ENCODE peak calls at places on chromosomes 3 and 15, in five cellular contexts. O is spleen, V is hepatocyte, N is AG04450, R is SJSA1. D is an unnamed sample.

GRCh38 chr15:22265056-22265945 is 185.0 kb downstream of the OR4M2 start:
- DNase-seq in O (peak), V (no peak), N (no peak), R (no peak), D (no peak)

GRCh38 chr3:48614044-48614443 is 4.6 kb upstream of the UQCRC1 start:
- DNase-seq in O (no peak), V (no peak), N (peak), R (no peak), D (no peak)

GRCh38 chr3:166340604-166341003 is 503.4 kb upstream of the BCHE start:
- DNase-seq in O (no peak), V (no peak), N (no peak), R (no peak), D (no peak)

GRCh38 chr3:119786409-119786808 is 4.5 kb downstream of the NR1I2 start:
- DNase-seq in O (no peak), V (no peak), N (no peak), R (no peak), D (no peak)

GRCh38 chr3:99108508-99108907 is 207.0 kb upstream of the DCBLD2 start:
- DNase-seq in O (no peak), V (no peak), N (peak), R (no peak), D (no peak)

GRCh38 chr15:33442449-33442848 is 131.7 kb downstream of the RYR3 start:
- DNase-seq in O (no peak), V (no peak), N (no peak), R (no peak), D (no peak)

GRCh38 chr3:46449755-46450552 is 14.8 kb downstream of the LTF start:
- DNase-seq in O (no peak), V (no peak), N (no peak), R (no peak), D (no peak)

GRCh38 chr3:187767266-187768032 is 22.2 kb upstream of the BCL6 start:
- DNase-seq in O (no peak), V (no peak), N (peak), R (no peak), D (no peak)

GRCh38 chr3:183069086-183069485 is 30.2 kb downstream of the MCCC1 start:
- DNase-seq in O (no peak), V (no peak), N (no peak), R (no peak), D (no peak)

GRCh38 chr3:127857270-127857801 is 35.0 kb upstream of the MGLL start:
- DNase-seq in O (no peak), V (no peak), N (no peak), R (no peak), D (no peak)

GRCh38 chr3:194340757-194341400 is 10.2 kb downstream of the CPN2 start:
- DNase-seq in O (no peak), V (no peak), N (no peak), R (no peak), D (peak)

GRCh38 chr3:17740703-17741102 is 1.7 kb downstream of the TBC1D5 start:
- DNase-seq in O (no peak), V (peak), N (peak), R (no peak), D (no peak)

GRCh38 chr15:99441427-99441766 is 124.4 kb upstream of the MEF2A start:
- DNase-seq in O (no peak), V (no peak), N (no peak), R (no peak), D (peak)
- H3K27ac ChIP-seq in O (no peak), V (no peak), N (peak), R (no peak), D (peak)

DNA sequence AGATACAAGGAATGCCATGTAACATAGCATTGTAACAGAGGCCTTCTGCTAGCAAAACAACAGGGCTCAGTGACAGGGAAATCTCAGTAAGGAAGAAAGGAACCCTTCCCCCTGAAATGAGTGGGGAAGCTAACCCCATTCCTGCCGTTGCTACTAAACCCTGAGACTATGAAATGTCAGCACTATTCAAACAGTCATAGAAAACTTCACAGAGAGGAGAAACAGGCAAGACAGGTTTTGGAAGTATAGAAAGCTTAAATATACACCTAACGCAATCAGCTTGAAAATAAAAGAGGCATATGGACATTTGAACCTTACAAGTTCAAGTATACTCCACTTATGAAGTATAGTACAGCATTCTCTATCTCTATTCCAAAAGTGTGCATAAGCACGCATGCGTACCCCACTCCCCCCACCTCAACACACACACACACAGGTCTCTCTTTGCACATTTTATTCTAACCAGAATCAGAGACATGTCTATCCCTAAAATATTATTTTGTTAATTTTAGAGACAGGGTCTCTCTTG is 17.6 kb upstream of the FRMD4B start:
- DNase-seq in O (no peak), V (peak), N (no peak), R (no peak), D (no peak)
- H3K27ac ChIP-seq in O (no peak), V (peak), N (no peak), R (no peak), D (no peak)

GRCh38 chr3:172305974-172306373 is 142.3 kb downstream of the GHSR start:
- DNase-seq in O (no peak), V (no peak), N (no peak), R (no peak), D (no peak)
- H3K27ac ChIP-seq in O (no peak), V (peak), N (no peak), R (no peak), D (no peak)

DNA sequence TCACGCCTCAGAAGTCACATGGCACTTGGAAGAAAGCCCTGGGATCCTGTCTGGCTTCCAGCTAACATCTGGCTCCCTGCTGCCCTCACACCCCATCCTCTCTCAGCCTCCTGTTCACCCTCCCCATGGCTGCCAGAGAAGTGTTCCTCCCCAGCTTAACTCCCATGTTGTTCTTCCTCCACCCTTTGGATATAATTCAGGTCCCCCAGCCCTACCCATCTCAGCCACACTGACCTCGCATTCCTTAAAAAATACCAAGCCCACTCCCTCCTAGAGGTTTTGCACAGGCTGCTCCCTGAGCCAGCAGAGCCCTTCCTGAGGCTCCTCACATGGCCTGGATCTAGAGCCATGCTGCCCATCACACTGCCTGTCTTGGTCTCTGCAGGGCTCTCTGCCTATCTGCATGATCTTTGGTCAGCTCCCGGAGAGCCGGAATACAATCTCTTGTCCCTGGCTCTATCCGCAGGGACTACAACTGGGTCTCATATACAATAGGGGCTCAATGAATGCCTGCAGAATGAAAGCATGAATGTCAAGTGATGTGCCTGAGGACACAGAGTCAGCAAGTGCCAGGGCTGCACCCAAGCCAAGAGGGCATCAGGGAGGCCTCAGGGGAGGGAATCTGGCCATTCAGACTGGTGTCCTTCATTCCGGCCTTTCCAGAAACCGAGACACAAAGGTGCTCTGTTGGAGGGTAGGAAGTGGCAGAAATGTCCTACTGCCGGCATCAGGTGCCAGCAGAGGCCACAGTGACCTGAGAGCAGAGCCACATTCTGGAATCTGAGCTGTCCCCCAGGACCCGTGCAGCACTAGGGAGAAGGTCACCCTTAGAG is 3.8 kb upstream of the TKT start:
- DNase-seq in O (no peak), V (no peak), N (no peak), R (no peak), D (no peak)
- H3K27ac ChIP-seq in O (no peak), V (no peak), N (no peak), R (no peak), D (no peak)

GRCh38 chr3:134366221-134366927 is 7.9 kb downstream of the AMOTL2 start:
- DNase-seq in O (peak), V (no peak), N (no peak), R (no peak), D (peak)

GRCh38 chr3:134367412-134367811 is 6.8 kb downstream of the AMOTL2 start:
- DNase-seq in O (peak), V (no peak), N (no peak), R (no peak), D (peak)

GRCh38 chr3:134367869-134368750 is 6.1 kb downstream of the AMOTL2 start:
- DNase-seq in O (peak), V (no peak), N (no peak), R (no peak), D (peak)

GRCh38 chr3:134365766-134366065 is 8.5 kb downstream of the AMOTL2 start:
- DNase-seq in O (peak), V (no peak), N (no peak), R (no peak), D (peak)

DNA sequence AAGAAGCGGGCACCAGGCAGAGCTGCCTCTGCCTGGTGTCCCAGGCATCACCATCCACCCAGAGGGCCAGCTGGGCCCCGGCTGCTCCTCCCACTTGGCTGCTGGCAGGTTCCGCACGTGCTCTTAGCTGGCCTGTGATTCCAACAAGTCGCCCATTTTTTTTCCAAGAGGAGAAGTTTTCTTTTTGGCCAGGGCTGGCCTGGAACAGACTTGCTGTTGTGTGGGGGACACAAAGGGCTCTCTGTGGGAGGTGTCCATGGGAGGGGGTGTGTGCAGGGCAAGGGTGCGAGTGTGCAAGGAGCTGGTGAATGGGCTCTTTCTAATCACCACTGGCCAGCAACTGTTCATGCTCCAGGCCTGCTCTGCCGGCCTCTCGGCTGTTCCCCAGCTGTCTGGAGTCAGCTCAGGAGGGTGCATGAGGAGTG is 7.3 kb downstream of the AMOTL2 start:
- DNase-seq in O (peak), V (no peak), N (no peak), R (no peak), D (peak)
- H3K27ac ChIP-seq in O (peak), V (peak), N (peak), R (no peak), D (peak)

GRCh38 chr3:186154641-186155040 is 45.8 kb upstream of the ETV5 start:
- DNase-seq in O (no peak), V (no peak), N (no peak), R (no peak), D (no peak)
- H3K27ac ChIP-seq in O (no peak), V (no peak), N (no peak), R (no peak), D (no peak)

D was measured in kidney.